ENCODE peak calls at places on chromosome 16, in six cellular contexts. T is renal cortical epithelial cell, J is NCI-H510A, E is H7, X is prostate gland, G is neural crest cell. Y is an unnamed sample.
A peak's percentile ranks its signal among the peaks of the same experiment; 100 is the strongest.

GRCh38 chr16:53817117-53817516 is 113.2 kb downstream of the FTO start:
- DNase-seq in G (no peak), J (no peak), X (no peak), T (peak; percentile 84), E (no peak), Y (no peak)

GRCh38 chr16:85637808-85638186 is 24.7 kb downstream of the GSE1 start:
- DNase-seq in E (no peak), G (no peak), J (peak; percentile 67), X (no peak), T (peak; percentile 74), Y (no peak)

GRCh38 chr16:46732561-46732960 is 15.6 kb downstream of the MYLK3 start:
- DNase-seq in E (no peak), T (no peak), G (no peak), J (no peak), X (no peak), Y (no peak)

GRCh38 chr16:84594725-84595038 is 23.2 kb downstream of the COTL1 start:
- DNase-seq in X (no peak), J (no peak), G (no peak), E (no peak), T (no peak), Y (no peak)

GRCh38 chr16:86556576-86556975 is 1.5 kb upstream of the MTHFSD start:
- DNase-seq in J (no peak), T (no peak), E (no peak), G (no peak), X (no peak), Y (no peak)

GRCh38 chr16:84836234-84836647 is 16.5 kb downstream of the CRISPLD2 start:
- DNase-seq in J (no peak), E (peak; percentile 94), T (peak; percentile 97), X (peak; percentile 61), G (no peak), Y (no peak)

GRCh38 chr16:1102921-1103648 is 7.0 kb upstream of the C1QTNF8 start:
- DNase-seq in T (no peak), X (peak; percentile 32), G (peak; percentile 76), J (no peak), E (no peak), Y (peak; percentile 47)

GRCh38 chr16:66958857-66959644 is 2.0 kb upstream of the CES3 start:
- DNase-seq in J (no peak), T (no peak), X (no peak), G (no peak), E (no peak), Y (no peak)

GRCh38 chr16:88909431-88910210 is 43.2 kb upstream of the PABPN1L start:
- DNase-seq in E (no peak), T (no peak), J (no peak), X (no peak), G (no peak), Y (no peak)

GRCh38 chr16:27452569-27453475 is 50.8 kb downstream of the IL21R start:
- DNase-seq in G (no peak), J (no peak), X (no peak), E (peak; percentile 43), T (no peak), Y (no peak)

GRCh38 chr16:67543036-67543435 is 14.4 kb downstream of the RIPOR1 start:
- DNase-seq in T (no peak), E (peak; percentile 56), G (no peak), J (no peak), X (no peak), Y (no peak)

GRCh38 chr16:16917201-16917600 is 538.3 kb downstream of the NPIPA7 start:
- DNase-seq in X (no peak), J (no peak), G (no peak), T (no peak), E (no peak), Y (no peak)

GRCh38 chr16:24102120-24102740 is 153.9 kb upstream of the CACNG3 start:
- DNase-seq in X (no peak), T (no peak), E (peak; percentile 33), G (no peak), J (no peak), Y (peak; percentile 78)

GRCh38 chr16:14289692-14290340 is 218.7 kb downstream of the MRTFB start:
- DNase-seq in G (no peak), J (peak; percentile 12), E (peak; percentile 87), X (no peak), T (no peak), Y (peak; percentile 37)

GRCh38 chr16:67147437-67148140 is 3.2 kb downstream of the B3GNT9 start:
- DNase-seq in T (no peak), J (no peak), X (no peak), E (no peak), G (no peak), Y (no peak)

GRCh38 chr16:81517150-81517499 is 72.5 kb downstream of the CMIP start:
- DNase-seq in J (no peak), X (no peak), G (no peak), E (no peak), T (no peak), Y (no peak)

GRCh38 chr16:74766729-74767128 is 7.9 kb downstream of the FA2H start:
- DNase-seq in G (no peak), E (peak; percentile 68), X (no peak), T (no peak), J (no peak), Y (no peak)

GRCh38 chr16:19292186-19292585 is 6.7 kb downstream of the CLEC19A start:
- DNase-seq in X (no peak), T (no peak), G (no peak), E (no peak), J (no peak), Y (no peak)

GRCh38 chr16:67926181-67926742 is 5.4 kb downstream of the CTRL start:
- DNase-seq in E (peak; percentile 79), G (no peak), J (peak; percentile 75), T (no peak), X (peak; percentile 70), Y (peak; percentile 89)

GRCh38 chr16:84851192-84852127 is 31.7 kb downstream of the CRISPLD2 start:
- DNase-seq in T (peak; percentile 92), X (no peak), E (peak; percentile 18), G (no peak), J (peak; percentile 53), Y (peak; percentile 62)

Y was measured in NCI-H345.